ENCODE peak calls at places on chromosomes 4 and X, in ten cellular contexts. Z is CD8-positive, alpha-beta T cell; T is PC-3; E is heart left ventricle; L is thyroid gland; C is foreskin keratinocyte; R is tibial artery; Y is lung; S is tibial nerve; U is hepatocyte. M is an unnamed sample. For H3K4me1, the result is how much of the 10 kb centered on the place peaks cover.

GRCh38 chrX:40244980-40245379 is 147.2 kb upstream of the BCOR start:
- DNase-seq in Z (no peak), T (no peak), E (no peak), L (no peak), C (no peak), R (no peak), Y (no peak), S (no peak), U (no peak), M (no peak)

GRCh38 chr4:5821665-5822358 is 71.1 kb downstream of the CRMP1 start:
- DNase-seq in Z (no peak), T (no peak), E (no peak), L (no peak), C (no peak), R (no peak), Y (no peak), S (no peak), U (no peak), M (no peak)

GRCh38 chrX:150044556-150044955 is 106.3 kb upstream of the EOLA2 start:
- DNase-seq in Z (no peak), T (peak), E (no peak), L (no peak), C (no peak), R (no peak), Y (no peak), S (no peak), U (no peak), M (no peak)

GRCh38 chrX:15384304-15384703 is at the start of gene VEGFD:
- DNase-seq in Z (no peak), T (no peak), E (no peak), L (no peak), C (no peak), R (peak), Y (no peak), S (no peak), U (no peak), M (no peak)

GRCh38 chr4:6335040-6335590 is 65.5 kb downstream of the WFS1 start:
- DNase-seq in Z (no peak), T (no peak), E (no peak), L (no peak), C (no peak), R (no peak), Y (no peak), S (no peak), U (no peak), M (no peak)

GRCh38 chr4:39616651-39617050 is 22.0 kb downstream of the SMIM14 start:
- DNase-seq in Z (no peak), T (no peak), E (no peak), L (no peak), C (no peak), R (no peak), Y (no peak), S (no peak), U (no peak), M (no peak)

GRCh38 chr4:185822791-185823190 is 10.8 kb upstream of the SORBS2 start:
- DNase-seq in Z (no peak), T (no peak), E (no peak), L (no peak), C (no peak), R (no peak), Y (no peak), S (no peak), U (no peak), M (no peak)

GRCh38 chr4:106365613-106366012 is 3.0 kb downstream of the GIMD1 start:
- DNase-seq in Z (no peak), T (peak), E (no peak), L (no peak), C (peak), R (no peak), Y (no peak), S (no peak), U (peak), M (no peak)

GRCh38 chrX:17412692-17413091 is 37.7 kb downstream of the NHS start:
- DNase-seq in Z (no peak), T (peak), E (no peak), L (no peak), C (peak), R (no peak), Y (no peak), S (no peak), U (no peak), M (no peak)

GRCh38 chr4:140176735-140177134 is 22.8 kb upstream of the MAML3 start:
- DNase-seq in Z (no peak), T (peak), E (no peak), L (no peak), C (no peak), R (no peak), Y (no peak), S (no peak), U (no peak), M (no peak)

GRCh38 chr4:48403779-48404178 is 62.5 kb downstream of the SLAIN2 start:
- DNase-seq in Z (no peak), T (no peak), E (no peak), L (no peak), C (no peak), R (no peak), Y (no peak), S (no peak), U (no peak), M (no peak)

GRCh38 chr4:107913283-107913899 is 18.0 kb upstream of the CYP2U1 start:
- DNase-seq in Z (no peak), T (peak), E (no peak), L (peak), C (no peak), R (peak), Y (peak), S (peak), U (peak), M (no peak)

GRCh38 chr4:84669201-84669600 is 86.3 kb downstream of the CDS1 start:
- DNase-seq in Z (no peak), T (no peak), E (no peak), L (no peak), C (no peak), R (no peak), Y (no peak), S (no peak), U (no peak), M (no peak)

GRCh38 chr4:2798399-2799301 is 5.8 kb downstream of the SH3BP2 start:
- DNase-seq in Z (no peak), T (no peak), E (peak), L (peak), C (no peak), R (peak), Y (peak), S (no peak), U (no peak), M (no peak)

GRCh38 chr4:113540859-113541258 is 220.7 kb downstream of the CAMK2D start:
- DNase-seq in Z (no peak), T (no peak), E (peak), L (no peak), C (no peak), R (no peak), Y (no peak), S (no peak), U (peak), M (no peak)

GRCh38 chr4:27024807-27025206 is 164.2 kb downstream of the STIM2 start:
- DNase-seq in Z (no peak), T (no peak), E (no peak), L (peak), C (no peak), R (no peak), Y (no peak), S (no peak), U (no peak), M (no peak)

GRCh38 chr4:24248674-24249644 is 335.4 kb downstream of the DHX15 start:
- DNase-seq in Z (no peak), T (no peak), E (peak), L (no peak), C (no peak), R (no peak), Y (no peak), S (no peak), U (no peak), M (no peak)

GRCh38 chrX:96436105-96436504 is 248.5 kb upstream of the DIAPH2 start:
- DNase-seq in Z (no peak), T (peak), E (no peak), L (no peak), C (peak), R (no peak), Y (no peak), S (no peak), U (no peak), M (no peak)

GRCh38 chr4:103934178-103934789 is 214.5 kb upstream of the TACR3 start:
- DNase-seq in Z (no peak), T (peak), E (no peak), L (peak), C (no peak), R (no peak), Y (no peak), S (peak), U (peak), M (no peak)

GRCh38 chr4:6938237-6938636 is 28.6 kb downstream of the TBC1D14 start:
- DNase-seq in Z (no peak), T (no peak), E (peak), L (no peak), C (no peak), R (peak), Y (no peak), S (no peak), U (no peak), M (peak)

GRCh38 chr4:108114503-108114902 is 54.2 kb downstream of the LEF1 start:
- DNase-seq in Z (no peak), T (no peak), E (no peak), L (no peak), C (no peak), R (no peak), Y (no peak), S (no peak), U (peak), M (no peak)

GRCh38 chr4:99755223-99755944 is 61.2 kb upstream of the DAPP1 start:
- DNase-seq in Z (no peak), T (peak), E (no peak), L (no peak), C (no peak), R (no peak), Y (no peak), S (no peak), U (no peak), M (no peak)

GRCh38 chr4:8724436-8725070 is 132.0 kb downstream of the CPZ start:
- DNase-seq in Z (no peak), T (no peak), E (no peak), L (no peak), C (no peak), R (peak), Y (no peak), S (no peak), U (no peak), M (no peak)

GRCh38 chr4:10673817-10674369 is 10.7 kb downstream of the CLNK start:
- DNase-seq in Z (no peak), T (no peak), E (no peak), L (no peak), C (no peak), R (no peak), Y (no peak), S (no peak), U (no peak), M (no peak)

DNA sequence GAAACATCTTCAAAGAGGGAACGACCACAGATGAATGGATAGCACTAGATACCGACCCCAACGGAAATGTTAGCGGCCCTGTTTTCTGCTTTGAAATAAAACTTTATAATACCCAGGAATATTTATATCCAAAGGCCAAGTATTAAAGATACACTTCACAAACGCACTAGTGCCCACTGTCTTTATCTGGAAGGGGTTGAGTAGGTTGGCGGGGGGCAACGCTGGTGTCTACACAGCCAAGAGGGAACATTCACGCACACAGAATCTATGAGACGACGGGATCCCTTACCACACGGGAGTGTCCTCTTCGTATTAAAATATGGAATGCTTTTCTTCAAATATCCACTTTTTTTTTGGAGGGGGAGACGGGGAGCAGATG is 3.3 kb downstream of the HAND2 start:
- DNase-seq in Z (no peak), T (no peak), E (no peak), L (no peak), C (no peak), R (no peak), Y (no peak), S (no peak), U (no peak), M (no peak)
- H3K27ac ChIP-seq in Z (no peak), T (no peak), E (peak), L (no peak), C (no peak), R (peak), Y (peak), S (no peak), U (peak), M (peak)

GRCh38 chr4:125315571-125316390 is 1.0 kb downstream of the FAT4 start:
- DNase-seq in Z (no peak), T (peak), E (peak), L (peak), C (peak), R (no peak), Y (peak), S (peak), U (peak), M (no peak)
- TF ChIP-seq CTCF in Z (no peak), T (peak), E (no peak), L (peak), C (peak), R (no peak), Y (no peak), S (no peak), U (peak), M (peak)

GRCh38 chr4:70713453-70714026 is 8.2 kb upstream of the RUFY3 start:
- DNase-seq in Z (no peak), T (no peak), E (no peak), L (no peak), C (no peak), R (no peak), Y (no peak), S (no peak), U (no peak), M (no peak)
- H3K4me1 ChIP-seq in Z (under half), T (under half), E (under half), L (half or more), C (under half), R (under half), Y (under half), S (under half), U (under half), M (under half)

GRCh38 chr4:182447938-182448280 is 204.7 kb downstream of the TENM3 start:
- DNase-seq in Z (no peak), T (no peak), E (no peak), L (peak), C (no peak), R (no peak), Y (no peak), S (no peak), U (peak), M (no peak)
- H3K27ac ChIP-seq in Z (no peak), T (no peak), E (peak), L (peak), C (no peak), R (peak), Y (no peak), S (peak), U (peak), M (peak)

DNA sequence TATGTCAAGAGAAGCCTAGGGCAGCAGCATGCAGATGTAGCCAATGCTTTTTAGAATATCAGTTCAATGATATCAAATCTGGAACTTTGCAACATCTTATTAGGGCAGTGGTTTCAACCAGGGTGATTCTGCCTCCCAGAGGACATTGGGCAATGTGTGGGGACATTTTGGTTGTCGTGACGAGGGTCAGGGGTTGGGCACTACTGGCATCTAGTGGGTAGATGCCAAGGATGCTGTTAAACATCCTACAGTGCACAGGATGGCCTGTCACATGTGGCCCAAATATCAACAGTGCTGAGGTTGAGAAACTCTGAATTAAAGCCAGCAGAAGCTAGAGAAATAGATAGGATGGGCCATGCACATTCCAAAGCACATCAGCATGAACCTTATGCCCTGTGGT is 152.3 kb downstream of the AMELX start:
- DNase-seq in Z (no peak), T (peak), E (no peak), L (no peak), C (no peak), R (no peak), Y (no peak), S (no peak), U (no peak), M (no peak)
- TF ChIP-seq CTCF in Z (no peak), T (peak), E (no peak), L (no peak), C (no peak), R (no peak), Y (no peak), S (no peak), U (no peak), M (no peak)

GRCh38 chrX:24718771-24719170 is 25.1 kb downstream of the POLA1 start:
- DNase-seq in Z (no peak), T (no peak), E (no peak), L (no peak), C (no peak), R (no peak), Y (no peak), S (no peak), U (no peak), M (no peak)
- H3K4me1 ChIP-seq in Z (under half), T (under half), E (under half), L (under half), C (under half), R (under half), Y (under half), S (under half), U (under half), M (under half)

M was measured in right atrium auricular region.